ENCODE peak calls at places on chromosomes 5 and 9, in five cellular contexts. One of them, this sample, is unnamed.

GRCh38 chr5:32794086-32794485 is 83.0 kb downstream of the NPR3 start:
- DNase-seq in fibroblast of pulmonary artery: peak; percentile 22
- DNase-seq in K562: no peak
- DNase-seq in H9: peak; percentile 33
- DNase-seq in retinal pigment epithelial cell: no peak
- DNase-seq in this sample: no peak

GRCh38 chr5:164362021-164362420 is 856.6 kb downstream of the MAT2B start:
- DNase-seq in fibroblast of pulmonary artery: no peak
- DNase-seq in K562: no peak
- DNase-seq in H9: no peak
- DNase-seq in retinal pigment epithelial cell: peak; percentile 72
- DNase-seq in this sample: no peak

GRCh38 chr5:33240552-33240951 is 200.2 kb upstream of the TARS1 start:
- DNase-seq in fibroblast of pulmonary artery: no peak
- DNase-seq in K562: no peak
- DNase-seq in H9: no peak
- DNase-seq in retinal pigment epithelial cell: no peak
- DNase-seq in this sample: no peak

GRCh38 chr9:31146485-31147166 is 1237.8 kb upstream of the ACO1 start:
- DNase-seq in fibroblast of pulmonary artery: no peak
- DNase-seq in K562: no peak
- DNase-seq in H9: no peak
- DNase-seq in retinal pigment epithelial cell: no peak
- DNase-seq in this sample: no peak

GRCh38 chr5:110335361-110336046 is 391.0 kb downstream of the TMEM232 start:
- DNase-seq in fibroblast of pulmonary artery: peak; percentile 47
- DNase-seq in K562: no peak
- DNase-seq in H9: no peak
- DNase-seq in retinal pigment epithelial cell: peak; percentile 93
- DNase-seq in this sample: no peak

GRCh38 chr5:174617285-174617684 is 107.1 kb upstream of the MSX2 start:
- DNase-seq in fibroblast of pulmonary artery: no peak
- DNase-seq in K562: no peak
- DNase-seq in H9: no peak
- DNase-seq in retinal pigment epithelial cell: no peak
- DNase-seq in this sample: no peak

GRCh38 chr5:179223528-179223927 is 121.7 kb downstream of the ADAMTS2 start:
- DNase-seq in fibroblast of pulmonary artery: no peak
- DNase-seq in K562: no peak
- DNase-seq in H9: no peak
- DNase-seq in retinal pigment epithelial cell: no peak
- DNase-seq in this sample: no peak

GRCh38 chr5:68354315-68354714 is 138.8 kb downstream of the PIK3R1 start:
- DNase-seq in fibroblast of pulmonary artery: no peak
- DNase-seq in K562: no peak
- DNase-seq in H9: no peak
- DNase-seq in retinal pigment epithelial cell: no peak
- DNase-seq in this sample: no peak

GRCh38 chr9:81497096-81497495 is 192.3 kb downstream of the TLE1 start:
- DNase-seq in fibroblast of pulmonary artery: peak; percentile 8
- DNase-seq in K562: no peak
- DNase-seq in H9: no peak
- DNase-seq in retinal pigment epithelial cell: no peak
- DNase-seq in this sample: no peak

GRCh38 chr9:130383350-130383715 is 61.4 kb upstream of the ASS1 start:
- DNase-seq in fibroblast of pulmonary artery: no peak
- DNase-seq in K562: no peak
- DNase-seq in H9: no peak
- DNase-seq in retinal pigment epithelial cell: no peak
- DNase-seq in this sample: no peak

GRCh38 chr5:179387151-179388110 is 42.2 kb upstream of the ADAMTS2 start:
- DNase-seq in fibroblast of pulmonary artery: no peak
- DNase-seq in K562: no peak
- DNase-seq in H9: peak; percentile 18
- DNase-seq in retinal pigment epithelial cell: no peak
- DNase-seq in this sample: no peak

GRCh38 chr9:16505159-16505558 is 365.3 kb downstream of the BNC2 start:
- DNase-seq in fibroblast of pulmonary artery: peak; percentile 59
- DNase-seq in K562: no peak
- DNase-seq in H9: no peak
- DNase-seq in retinal pigment epithelial cell: peak; percentile 77
- DNase-seq in this sample: no peak

GRCh38 chr5:31664566-31664965 is 25.6 kb downstream of the PDZD2 start:
- DNase-seq in fibroblast of pulmonary artery: peak; percentile 6
- DNase-seq in K562: peak; percentile 50
- DNase-seq in H9: peak; percentile 88
- DNase-seq in retinal pigment epithelial cell: no peak
- DNase-seq in this sample: no peak

GRCh38 chr5:127505819-127506218 is 11.6 kb upstream of the PRRC1 start:
- DNase-seq in fibroblast of pulmonary artery: no peak
- DNase-seq in K562: no peak
- DNase-seq in H9: no peak
- DNase-seq in retinal pigment epithelial cell: no peak
- DNase-seq in this sample: no peak

GRCh38 chr5:24535646-24536045 is 109.1 kb downstream of the CDH10 start:
- DNase-seq in fibroblast of pulmonary artery: no peak
- DNase-seq in K562: no peak
- DNase-seq in H9: no peak
- DNase-seq in retinal pigment epithelial cell: no peak
- DNase-seq in this sample: no peak

GRCh38 chr9:73178044-73178443 is 26.4 kb downstream of the ANXA1 start:
- DNase-seq in fibroblast of pulmonary artery: no peak
- DNase-seq in K562: no peak
- DNase-seq in H9: no peak
- DNase-seq in retinal pigment epithelial cell: no peak
- DNase-seq in this sample: no peak

GRCh38 chr9:5879419-5880181 is 11.1 kb upstream of the MLANA start:
- DNase-seq in fibroblast of pulmonary artery: peak; percentile 60
- DNase-seq in K562: peak; percentile 47
- DNase-seq in H9: no peak
- DNase-seq in retinal pigment epithelial cell: peak; percentile 69
- DNase-seq in this sample: no peak

GRCh38 chr5:66440202-66440680 is 156.0 kb upstream of the MAST4 start:
- DNase-seq in fibroblast of pulmonary artery: peak; percentile 99
- DNase-seq in K562: no peak
- DNase-seq in H9: no peak
- DNase-seq in retinal pigment epithelial cell: no peak
- DNase-seq in this sample: no peak

GRCh38 chr5:40436535-40437237 is 243.0 kb upstream of the PTGER4 start:
- DNase-seq in fibroblast of pulmonary artery: no peak
- DNase-seq in K562: no peak
- DNase-seq in H9: no peak
- DNase-seq in retinal pigment epithelial cell: no peak
- DNase-seq in this sample: no peak

GRCh38 chr9:127776195-127776918 is 2.1 kb downstream of the SH2D3C start:
- DNase-seq in fibroblast of pulmonary artery: no peak
- DNase-seq in K562: peak; percentile 73
- DNase-seq in H9: no peak
- DNase-seq in retinal pigment epithelial cell: no peak
- DNase-seq in this sample: peak; percentile 59

GRCh38 chr9:109907400-109907799 is 127.4 kb downstream of the PALM2AKAP2 start:
- DNase-seq in fibroblast of pulmonary artery: peak; percentile 92
- DNase-seq in K562: no peak
- DNase-seq in H9: no peak
- DNase-seq in retinal pigment epithelial cell: no peak
- DNase-seq in this sample: no peak

GRCh38 chr5:76818844-76819831 is at the start of gene F2RL1:
- DNase-seq in fibroblast of pulmonary artery: peak; percentile 75
- DNase-seq in K562: peak; percentile 84
- DNase-seq in H9: peak; percentile 98
- DNase-seq in retinal pigment epithelial cell: no peak
- DNase-seq in this sample: peak; percentile 51

GRCh38 chr9:36306481-36307306 is 48.4 kb upstream of the GNE start:
- DNase-seq in fibroblast of pulmonary artery: peak; percentile 22
- DNase-seq in K562: no peak
- DNase-seq in H9: no peak
- DNase-seq in retinal pigment epithelial cell: no peak
- DNase-seq in this sample: no peak

GRCh38 chr9:16436545-16436944 is 433.9 kb downstream of the BNC2 start:
- DNase-seq in fibroblast of pulmonary artery: no peak
- DNase-seq in K562: no peak
- DNase-seq in H9: no peak
- DNase-seq in retinal pigment epithelial cell: no peak
- DNase-seq in this sample: no peak

GRCh38 chr5:125411163-125412050 is 665.0 kb upstream of the ZNF608 start:
- DNase-seq in fibroblast of pulmonary artery: peak; percentile 78
- DNase-seq in K562: no peak
- DNase-seq in H9: no peak
- DNase-seq in retinal pigment epithelial cell: no peak
- DNase-seq in this sample: no peak

GRCh38 chr5:132501961-132502931 is 11.7 kb upstream of the IRF1 start:
- DNase-seq in fibroblast of pulmonary artery: no peak
- DNase-seq in K562: no peak
- DNase-seq in H9: no peak
- DNase-seq in retinal pigment epithelial cell: no peak
- DNase-seq in this sample: no peak

GRCh38 chr9:96029722-96030515 is 154.4 kb downstream of the ERCC6L2 start:
- DNase-seq in fibroblast of pulmonary artery: no peak
- DNase-seq in K562: no peak
- DNase-seq in H9: no peak
- DNase-seq in retinal pigment epithelial cell: no peak
- DNase-seq in this sample: no peak

GRCh38 chr9:127179633-127180401 is 57.4 kb upstream of the ANGPTL2 start:
- DNase-seq in fibroblast of pulmonary artery: no peak
- DNase-seq in K562: no peak
- DNase-seq in H9: peak; percentile 20
- DNase-seq in retinal pigment epithelial cell: no peak
- DNase-seq in this sample: peak; percentile 8

GRCh38 chr9:97938081-97938644 is at the start of gene HEMGN:
- DNase-seq in fibroblast of pulmonary artery: no peak
- DNase-seq in K562: no peak
- DNase-seq in H9: no peak
- DNase-seq in retinal pigment epithelial cell: no peak
- DNase-seq in this sample: no peak

GRCh38 chr9:89177401-89178161 is 1.0 kb downstream of the SHC3 start:
- DNase-seq in fibroblast of pulmonary artery: peak; percentile 36
- DNase-seq in K562: no peak
- DNase-seq in H9: peak; percentile 57
- DNase-seq in retinal pigment epithelial cell: no peak
- DNase-seq in this sample: peak; percentile 38

GRCh38 chr5:152593388-152593787 is 188.3 kb upstream of the NMUR2 start:
- DNase-seq in fibroblast of pulmonary artery: no peak
- DNase-seq in K562: no peak
- DNase-seq in H9: no peak
- DNase-seq in retinal pigment epithelial cell: no peak
- DNase-seq in this sample: no peak

DNA sequence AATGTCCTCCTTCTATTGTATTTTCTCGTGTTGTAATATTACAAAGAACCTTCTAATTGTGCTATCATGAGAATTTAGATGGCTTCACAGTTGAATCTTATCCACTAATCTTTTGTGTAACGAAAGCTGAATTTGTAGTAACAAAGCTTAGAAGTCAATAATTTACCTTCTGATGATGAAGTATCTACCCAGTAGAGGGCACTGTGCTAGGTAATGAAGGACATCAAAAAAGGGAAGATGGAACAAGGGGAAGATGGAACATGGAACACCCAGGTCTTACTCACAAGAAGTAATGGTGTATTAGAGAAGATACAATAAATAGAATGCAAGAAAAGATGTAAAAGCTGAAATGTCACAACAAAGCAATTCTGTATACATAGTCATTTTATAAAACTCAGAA is 131.0 kb upstream of the CCNG1 start:
- DNase-seq in fibroblast of pulmonary artery: peak; percentile 45
- DNase-seq in K562: no peak
- DNase-seq in H9: no peak
- DNase-seq in retinal pigment epithelial cell: no peak
- DNase-seq in this sample: no peak
- TF ChIP-seq CTCF in fibroblast of pulmonary artery: peak; percentile 47
- TF ChIP-seq CTCF in K562: peak; percentile 28
- TF ChIP-seq CTCF in H9: peak; percentile 71
- TF ChIP-seq CTCF in retinal pigment epithelial cell: peak; percentile 50
- TF ChIP-seq CTCF in this sample: peak; percentile 31

DNA sequence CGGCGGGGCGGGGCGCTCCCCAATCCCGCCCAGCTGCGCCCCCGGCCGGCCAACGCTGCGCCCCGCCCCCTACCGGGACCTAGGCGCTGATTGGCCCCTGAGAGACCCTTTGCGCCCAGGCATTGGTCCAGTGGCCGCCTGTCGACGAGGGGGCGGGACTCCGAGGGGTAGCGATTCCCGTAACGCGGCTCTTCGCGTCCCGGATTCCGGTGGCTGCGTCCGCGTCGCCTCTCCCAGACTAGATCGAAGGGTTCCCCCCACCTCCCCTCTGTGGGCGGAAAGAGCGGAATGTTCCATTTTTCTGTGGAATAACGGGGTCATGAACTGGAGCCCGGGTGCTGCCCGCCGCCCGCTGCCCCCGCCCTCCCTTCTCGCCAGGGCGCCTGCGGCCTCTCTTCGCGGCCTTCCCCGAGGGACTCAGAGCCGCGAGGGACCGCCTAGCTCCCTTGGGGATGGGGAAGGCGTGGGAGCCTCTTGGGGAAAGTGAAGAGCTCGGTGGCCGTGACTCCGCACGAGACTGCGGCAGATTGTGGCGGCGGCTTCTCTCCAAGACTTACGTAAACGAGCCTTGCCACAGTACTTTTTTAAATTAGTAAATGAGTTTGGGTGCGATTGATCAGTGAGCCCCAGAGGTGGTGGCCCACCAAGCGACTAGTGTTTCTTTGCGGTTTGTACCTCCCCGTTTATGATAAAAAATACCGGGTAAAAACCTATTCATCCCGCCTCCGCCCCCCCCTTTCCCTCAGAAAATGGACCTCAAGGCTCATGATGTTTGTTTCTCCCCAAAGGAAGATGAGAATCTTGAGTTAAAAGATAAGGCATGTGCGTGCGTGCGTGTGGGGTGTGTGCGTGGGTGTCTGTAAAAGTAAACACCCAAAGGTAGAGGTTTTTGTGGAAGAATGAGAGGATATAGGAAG is 493 bp upstream of the IL6ST start:
- DNase-seq in fibroblast of pulmonary artery: peak; percentile 99
- DNase-seq in K562: peak; percentile 98
- DNase-seq in H9: peak; percentile 95
- DNase-seq in retinal pigment epithelial cell: peak; percentile 81
- DNase-seq in this sample: peak; percentile 98
- TF ChIP-seq CTCF in fibroblast of pulmonary artery: no peak
- TF ChIP-seq CTCF in K562: no peak
- TF ChIP-seq CTCF in H9: peak; percentile 27
- TF ChIP-seq CTCF in retinal pigment epithelial cell: no peak
- TF ChIP-seq CTCF in this sample: no peak

GRCh38 chr9:134024393-134024792 is 888 bp upstream of the BRD3OS start:
- DNase-seq in fibroblast of pulmonary artery: no peak
- DNase-seq in K562: no peak
- DNase-seq in H9: no peak
- DNase-seq in retinal pigment epithelial cell: no peak
- DNase-seq in this sample: no peak
- TF ChIP-seq CTCF in fibroblast of pulmonary artery: no peak
- TF ChIP-seq CTCF in K562: no peak
- TF ChIP-seq CTCF in H9: no peak
- TF ChIP-seq CTCF in retinal pigment epithelial cell: no peak
- TF ChIP-seq CTCF in this sample: no peak

DNA sequence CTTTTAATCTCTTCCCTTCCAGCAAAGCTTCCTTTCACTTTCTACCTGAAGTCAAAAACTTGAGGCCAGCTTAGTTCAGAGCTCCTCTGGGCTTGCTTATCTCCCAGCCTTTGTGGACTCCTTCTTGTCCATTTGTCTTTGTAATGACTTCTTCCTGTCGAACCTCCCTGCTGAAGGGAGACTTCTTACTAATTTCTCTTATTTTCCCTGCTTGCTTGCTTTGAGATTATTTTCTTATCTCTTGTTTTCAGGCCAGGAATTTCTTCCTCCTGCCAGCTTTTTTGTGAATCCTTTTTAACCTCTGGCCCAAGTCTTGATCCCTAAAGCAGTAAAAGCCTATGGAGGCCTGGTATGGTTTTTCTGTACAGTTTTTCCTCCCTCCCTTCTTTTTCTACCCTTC is 46.8 kb upstream of the DHFR start:
- DNase-seq in fibroblast of pulmonary artery: peak; percentile 7
- DNase-seq in K562: no peak
- DNase-seq in H9: no peak
- DNase-seq in retinal pigment epithelial cell: no peak
- DNase-seq in this sample: no peak
- TF ChIP-seq CTCF in fibroblast of pulmonary artery: no peak
- TF ChIP-seq CTCF in K562: no peak
- TF ChIP-seq CTCF in H9: no peak
- TF ChIP-seq CTCF in retinal pigment epithelial cell: no peak
- TF ChIP-seq CTCF in this sample: no peak